ENCODE peak calls at places on chromosomes 3 and 15, in eight cellular contexts. B, P, O, E, W, J, C and V are unnamed samples.

GRCh38 chr3:114442251-114442650 is 148.4 kb downstream of the TIGIT start:
- DNase-seq in B (no peak), P (peak; percentile 54), O (peak; percentile 71), E (peak; percentile 57), W (no peak), J (peak; percentile 62), C (peak; percentile 77), V (peak; percentile 51)

GRCh38 chr3:128266453-128266852 is 113.2 kb downstream of the EEFSEC start:
- DNase-seq in B (no peak), P (peak; percentile 19), O (no peak), E (no peak), W (peak; percentile 48), J (no peak), C (no peak), V (no peak)

GRCh38 chr3:11810276-11810675 is 36.4 kb downstream of the TAMM41 start:
- DNase-seq in B (no peak), P (peak; percentile 61), O (peak; percentile 83), E (peak; percentile 71), W (no peak), J (peak; percentile 58), C (peak; percentile 94), V (peak; percentile 77)

GRCh38 chr15:39896101-39896500 is 24.0 kb downstream of the GPR176 start:
- DNase-seq in B (no peak), P (peak; percentile 42), O (peak; percentile 19), E (no peak), W (no peak), J (no peak), C (no peak), V (no peak)

GRCh38 chr3:153145454-153145853 is 16.6 kb upstream of the RAP2B start:
- DNase-seq in B (no peak), P (peak; percentile 35), O (no peak), E (no peak), W (no peak), J (no peak), C (no peak), V (no peak)

GRCh38 chr3:40574661-40575060 is 49.9 kb downstream of the ZNF621 start:
- DNase-seq in B (no peak), P (no peak), O (peak; percentile 34), E (no peak), W (no peak), J (peak; percentile 89), C (no peak), V (no peak)

GRCh38 chr3:193869221-193870201 is 266.4 kb upstream of the HES1 start:
- DNase-seq in B (no peak), P (peak; percentile 85), O (no peak), E (no peak), W (peak; percentile 81), J (peak; percentile 95), C (peak; percentile 91), V (peak; percentile 76)

GRCh38 chr3:179036626-179037300 is 34.8 kb downstream of the ZMAT3 start:
- DNase-seq in B (no peak), P (no peak), O (peak; percentile 2), E (no peak), W (no peak), J (no peak), C (no peak), V (no peak)

GRCh38 chr3:125310623-125311076 is 64.5 kb downstream of the ZNF148 start:
- DNase-seq in B (no peak), P (no peak), O (no peak), E (no peak), W (no peak), J (no peak), C (no peak), V (no peak)

GRCh38 chr3:61562810-61563613 is 1.6 kb downstream of the PTPRG start:
- DNase-seq in B (no peak), P (peak; percentile 34), O (peak; percentile 66), E (peak; percentile 71), W (no peak), J (peak; percentile 37), C (peak; percentile 35), V (no peak)

GRCh38 chr3:71360170-71360569 is 223.4 kb downstream of the FOXP1 start:
- DNase-seq in B (no peak), P (no peak), O (no peak), E (no peak), W (no peak), J (no peak), C (no peak), V (no peak)

GRCh38 chr3:45126730-45127129 is 19.4 kb downstream of the CDCP1 start:
- DNase-seq in B (peak; percentile 66), P (no peak), O (no peak), E (no peak), W (no peak), J (no peak), C (no peak), V (no peak)